ENCODE peak calls at places on chromosomes 5 and 9, in nine cellular contexts. Z is AG09309; B is GM12878; E is activated CD8-positive, alpha-beta memory T cell treated with anti-CD3 and anti-CD28 coated beads for 1 hour; M is PC-9; X is H7; D is memory B cell; Y is glomerular endothelial cell; R is head of caudate nucleus. H is an unnamed sample.

GRCh38 chr9:91900057-91900816 is 49.8 kb downstream of the ROR2 start:
- DNase-seq in Z (no peak), B (no peak), E (no peak), M (no peak), X (peak; percentile 69), D (no peak), Y (no peak), R (no peak), H (no peak)

GRCh38 chr5:104540448-104540847 is 977.9 kb upstream of the NUDT12 start:
- DNase-seq in Z (no peak), B (no peak), E (no peak), M (no peak), X (no peak), D (no peak), Y (no peak), R (no peak), H (no peak)

GRCh38 chr5:117454716-117455212 is 880.1 kb upstream of the SEMA6A start:
- DNase-seq in Z (no peak), B (peak; percentile 20), E (no peak), M (peak; percentile 81), X (no peak), D (peak; percentile 55), Y (no peak), R (no peak), H (no peak)

GRCh38 chr9:96169488-96169887 is 132.5 kb downstream of the HSD17B3 start:
- DNase-seq in Z (no peak), B (no peak), E (no peak), M (no peak), X (peak; percentile 89), D (no peak), Y (no peak), R (peak; percentile 19), H (no peak)

GRCh38 chr9:134489621-134490380 is 151.8 kb upstream of the COL5A1 start:
- DNase-seq in Z (no peak), B (no peak), E (no peak), M (no peak), X (peak; percentile 36), D (no peak), Y (no peak), R (no peak), H (no peak)

GRCh38 chr5:67140413-67140812 is 56.2 kb downstream of the CD180 start:
- DNase-seq in Z (no peak), B (no peak), E (no peak), M (no peak), X (no peak), D (no peak), Y (no peak), R (no peak), H (no peak)

GRCh38 chr9:16846986-16847385 is 23.5 kb downstream of the BNC2 start:
- DNase-seq in Z (no peak), B (no peak), E (no peak), M (no peak), X (no peak), D (no peak), Y (no peak), R (no peak), H (no peak)

GRCh38 chr5:94908889-94909480 is 290.5 kb downstream of the SLF1 start:
- DNase-seq in Z (no peak), B (no peak), E (no peak), M (no peak), X (peak; percentile 26), D (peak; percentile 1), Y (peak; percentile 22), R (no peak), H (no peak)

GRCh38 chr9:136773386-136774044 is 9.2 kb upstream of the LCN15 start:
- DNase-seq in Z (no peak), B (no peak), E (no peak), M (no peak), X (peak; percentile 88), D (no peak), Y (no peak), R (no peak), H (no peak)

GRCh38 chr5:133658327-133658726 is 46.0 kb upstream of the FSTL4 start:
- DNase-seq in Z (no peak), B (no peak), E (no peak), M (no peak), X (no peak), D (no peak), Y (no peak), R (no peak), H (no peak)

GRCh38 chr5:93342563-93343061 is 238.4 kb downstream of the NR2F1-AS1 start:
- DNase-seq in Z (no peak), B (peak; percentile 31), E (no peak), M (no peak), X (no peak), D (no peak), Y (no peak), R (no peak), H (no peak)

GRCh38 chr9:385818-386398 is 171.2 kb downstream of the DOCK8 start:
- DNase-seq in Z (peak; percentile 10), B (no peak), E (no peak), M (peak; percentile 47), X (peak; percentile 72), D (no peak), Y (peak; percentile 25), R (peak; percentile 45), H (no peak)

GRCh38 chr5:77920350-77921046 is 144.4 kb upstream of the TBCA start:
- DNase-seq in Z (no peak), B (no peak), E (no peak), M (no peak), X (no peak), D (no peak), Y (no peak), R (no peak), H (no peak)

GRCh38 chr5:139075066-139076050 is 122.8 kb downstream of the SIL1 start:
- DNase-seq in Z (no peak), B (no peak), E (no peak), M (no peak), X (no peak), D (no peak), Y (no peak), R (no peak), H (no peak)

GRCh38 chr9:94909250-94909894 is 182.9 kb downstream of the AOPEP start:
- DNase-seq in Z (no peak), B (no peak), E (no peak), M (peak; percentile 32), X (no peak), D (no peak), Y (no peak), R (no peak), H (no peak)

H was measured in hypothalamus.